ENCODE peak calls at places on chromosomes 6 and 20, in seven cellular contexts. One of them, this sample, is unnamed.

GRCh38 chr6:131733376-131734016 is 22.7 kb upstream of the CTAGE9 start:
- DNase-seq in pancreas: no peak
- DNase-seq in mucosa of descending colon: no peak
- DNase-seq in bronchial epithelial cell: no peak
- DNase-seq in endothelial cell of umbilical vein: peak
- DNase-seq in tibial nerve: no peak
- DNase-seq in fibroblast of pulmonary artery: peak
- DNase-seq in this sample: peak

GRCh38 chr20:63531686-63532448 is 5.3 kb downstream of the PTK6 start:
- DNase-seq in bronchial epithelial cell: no peak
- DNase-seq in pancreas: no peak
- DNase-seq in fibroblast of pulmonary artery: no peak
- DNase-seq in tibial nerve: no peak
- DNase-seq in mucosa of descending colon: peak
- DNase-seq in endothelial cell of umbilical vein: no peak
- DNase-seq in this sample: no peak

GRCh38 chr6:125910518-125910917 is 46.1 kb upstream of the HINT3 start:
- DNase-seq in fibroblast of pulmonary artery: peak
- DNase-seq in endothelial cell of umbilical vein: peak
- DNase-seq in tibial nerve: no peak
- DNase-seq in mucosa of descending colon: no peak
- DNase-seq in pancreas: no peak
- DNase-seq in bronchial epithelial cell: peak
- DNase-seq in this sample: no peak

GRCh38 chr6:19731286-19731685 is 105.9 kb upstream of the ID4 start:
- DNase-seq in endothelial cell of umbilical vein: no peak
- DNase-seq in fibroblast of pulmonary artery: peak
- DNase-seq in tibial nerve: no peak
- DNase-seq in mucosa of descending colon: no peak
- DNase-seq in pancreas: no peak
- DNase-seq in bronchial epithelial cell: peak
- DNase-seq in this sample: peak

GRCh38 chr20:62427172-62428007 is at the start of gene RBBP8NL:
- DNase-seq in mucosa of descending colon: peak
- DNase-seq in fibroblast of pulmonary artery: no peak
- DNase-seq in endothelial cell of umbilical vein: no peak
- DNase-seq in pancreas: peak
- DNase-seq in tibial nerve: no peak
- DNase-seq in bronchial epithelial cell: peak
- DNase-seq in this sample: no peak

GRCh38 chr6:120965814-120966213 is 368.5 kb downstream of the TBC1D32 start:
- DNase-seq in mucosa of descending colon: no peak
- DNase-seq in tibial nerve: no peak
- DNase-seq in pancreas: no peak
- DNase-seq in endothelial cell of umbilical vein: no peak
- DNase-seq in fibroblast of pulmonary artery: no peak
- DNase-seq in bronchial epithelial cell: peak
- DNase-seq in this sample: no peak

GRCh38 chr20:48298424-48298823 is 513.1 kb upstream of the SULF2 start:
- DNase-seq in mucosa of descending colon: no peak
- DNase-seq in tibial nerve: no peak
- DNase-seq in fibroblast of pulmonary artery: no peak
- DNase-seq in bronchial epithelial cell: no peak
- DNase-seq in pancreas: no peak
- DNase-seq in endothelial cell of umbilical vein: no peak
- DNase-seq in this sample: no peak

GRCh38 chr20:13638162-13638495 is 603 bp downstream of the TASP1 start:
- DNase-seq in bronchial epithelial cell: peak
- DNase-seq in fibroblast of pulmonary artery: no peak
- DNase-seq in pancreas: no peak
- DNase-seq in mucosa of descending colon: no peak
- DNase-seq in endothelial cell of umbilical vein: no peak
- DNase-seq in tibial nerve: no peak
- DNase-seq in this sample: no peak

GRCh38 chr6:131960371-131961133 is 9.4 kb upstream of the CCN2 start:
- DNase-seq in mucosa of descending colon: no peak
- DNase-seq in bronchial epithelial cell: no peak
- DNase-seq in endothelial cell of umbilical vein: peak
- DNase-seq in tibial nerve: no peak
- DNase-seq in fibroblast of pulmonary artery: peak
- DNase-seq in pancreas: no peak
- DNase-seq in this sample: no peak

GRCh38 chr6:43014434-43014909 is 423 bp downstream of the KLHDC3 start:
- DNase-seq in bronchial epithelial cell: no peak
- DNase-seq in fibroblast of pulmonary artery: peak
- DNase-seq in endothelial cell of umbilical vein: peak
- DNase-seq in pancreas: no peak
- DNase-seq in mucosa of descending colon: no peak
- DNase-seq in tibial nerve: no peak
- DNase-seq in this sample: no peak

GRCh38 chr20:35020108-35021031 is 64.7 kb downstream of the MYH7B start:
- DNase-seq in endothelial cell of umbilical vein: no peak
- DNase-seq in mucosa of descending colon: no peak
- DNase-seq in pancreas: peak
- DNase-seq in bronchial epithelial cell: no peak
- DNase-seq in fibroblast of pulmonary artery: peak
- DNase-seq in tibial nerve: no peak
- DNase-seq in this sample: no peak

GRCh38 chr20:21251278-21251677 is 51.9 kb upstream of the XRN2 start:
- DNase-seq in mucosa of descending colon: no peak
- DNase-seq in bronchial epithelial cell: peak
- DNase-seq in pancreas: no peak
- DNase-seq in tibial nerve: no peak
- DNase-seq in fibroblast of pulmonary artery: no peak
- DNase-seq in endothelial cell of umbilical vein: no peak
- DNase-seq in this sample: no peak

GRCh38 chr6:136411028-136411329 is 121.3 kb upstream of the BCLAF1 start:
- DNase-seq in pancreas: no peak
- DNase-seq in fibroblast of pulmonary artery: no peak
- DNase-seq in endothelial cell of umbilical vein: no peak
- DNase-seq in bronchial epithelial cell: no peak
- DNase-seq in mucosa of descending colon: no peak
- DNase-seq in tibial nerve: no peak
- DNase-seq in this sample: no peak

GRCh38 chr6:42306439-42307140 is 88.9 kb upstream of the MRPS10 start:
- DNase-seq in bronchial epithelial cell: no peak
- DNase-seq in pancreas: peak
- DNase-seq in endothelial cell of umbilical vein: no peak
- DNase-seq in fibroblast of pulmonary artery: no peak
- DNase-seq in mucosa of descending colon: no peak
- DNase-seq in tibial nerve: no peak
- DNase-seq in this sample: no peak

GRCh38 chr6:142088858-142089216 is 43.9 kb upstream of the GJE1 start:
- DNase-seq in mucosa of descending colon: no peak
- DNase-seq in endothelial cell of umbilical vein: peak
- DNase-seq in fibroblast of pulmonary artery: peak
- DNase-seq in tibial nerve: no peak
- DNase-seq in pancreas: no peak
- DNase-seq in bronchial epithelial cell: peak
- DNase-seq in this sample: no peak

GRCh38 chr20:50731930-50732690 is 730 bp downstream of the PARD6B start:
- DNase-seq in mucosa of descending colon: no peak
- DNase-seq in pancreas: no peak
- DNase-seq in endothelial cell of umbilical vein: no peak
- DNase-seq in fibroblast of pulmonary artery: no peak
- DNase-seq in bronchial epithelial cell: no peak
- DNase-seq in tibial nerve: no peak
- DNase-seq in this sample: no peak

GRCh38 chr6:43741829-43742228 is 28.2 kb upstream of the VEGFA start:
- DNase-seq in endothelial cell of umbilical vein: peak
- DNase-seq in pancreas: no peak
- DNase-seq in mucosa of descending colon: no peak
- DNase-seq in fibroblast of pulmonary artery: no peak
- DNase-seq in bronchial epithelial cell: no peak
- DNase-seq in tibial nerve: no peak
- DNase-seq in this sample: no peak

GRCh38 chr6:33277663-33278391 is 904 bp downstream of the B3GALT4 start:
- DNase-seq in mucosa of descending colon: peak
- DNase-seq in bronchial epithelial cell: no peak
- DNase-seq in pancreas: no peak
- DNase-seq in fibroblast of pulmonary artery: no peak
- DNase-seq in endothelial cell of umbilical vein: no peak
- DNase-seq in tibial nerve: no peak
- DNase-seq in this sample: no peak

GRCh38 chr6:62371840-62372239 is 85.8 kb upstream of the KHDRBS2 start:
- DNase-seq in bronchial epithelial cell: peak
- DNase-seq in tibial nerve: no peak
- DNase-seq in fibroblast of pulmonary artery: no peak
- DNase-seq in endothelial cell of umbilical vein: no peak
- DNase-seq in mucosa of descending colon: no peak
- DNase-seq in pancreas: no peak
- DNase-seq in this sample: no peak

DNA sequence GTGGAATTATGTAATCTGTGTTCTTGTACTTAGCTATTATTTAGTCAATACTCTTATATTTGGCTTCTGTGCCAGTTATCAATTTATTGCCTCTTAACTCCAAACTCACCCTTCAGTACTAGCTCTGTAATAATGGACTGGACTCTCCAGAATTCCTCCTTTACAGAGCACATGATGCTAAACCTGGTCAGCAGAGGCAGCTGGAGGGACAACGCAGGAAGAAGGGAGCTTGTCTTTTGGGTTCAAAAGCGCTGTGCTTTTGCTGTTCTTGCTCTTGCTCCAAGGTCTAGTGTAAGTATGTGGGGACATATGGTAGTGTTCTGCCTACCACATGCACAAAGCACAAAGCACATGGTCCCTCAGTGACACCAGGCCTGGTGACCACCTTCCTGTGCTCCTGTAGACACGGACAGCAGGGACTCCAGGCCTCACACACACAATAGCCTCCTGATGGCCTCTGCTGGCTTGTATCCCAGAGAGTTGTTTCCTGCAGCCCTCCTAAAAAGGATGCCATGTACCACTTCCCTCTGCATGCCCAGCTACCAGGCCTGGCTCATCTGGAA is 46.1 kb downstream of the CHD6 start:
- DNase-seq in pancreas: no peak
- DNase-seq in fibroblast of pulmonary artery: peak
- DNase-seq in mucosa of descending colon: no peak
- DNase-seq in endothelial cell of umbilical vein: no peak
- DNase-seq in bronchial epithelial cell: no peak
- DNase-seq in tibial nerve: no peak
- DNase-seq in this sample: no peak
- TF ChIP-seq CTCF in pancreas: no peak
- TF ChIP-seq CTCF in fibroblast of pulmonary artery: peak
- TF ChIP-seq CTCF in mucosa of descending colon: no peak
- TF ChIP-seq CTCF in endothelial cell of umbilical vein: no peak
- TF ChIP-seq CTCF in bronchial epithelial cell: no peak
- TF ChIP-seq CTCF in tibial nerve: no peak
- TF ChIP-seq CTCF in this sample: no peak

DNA sequence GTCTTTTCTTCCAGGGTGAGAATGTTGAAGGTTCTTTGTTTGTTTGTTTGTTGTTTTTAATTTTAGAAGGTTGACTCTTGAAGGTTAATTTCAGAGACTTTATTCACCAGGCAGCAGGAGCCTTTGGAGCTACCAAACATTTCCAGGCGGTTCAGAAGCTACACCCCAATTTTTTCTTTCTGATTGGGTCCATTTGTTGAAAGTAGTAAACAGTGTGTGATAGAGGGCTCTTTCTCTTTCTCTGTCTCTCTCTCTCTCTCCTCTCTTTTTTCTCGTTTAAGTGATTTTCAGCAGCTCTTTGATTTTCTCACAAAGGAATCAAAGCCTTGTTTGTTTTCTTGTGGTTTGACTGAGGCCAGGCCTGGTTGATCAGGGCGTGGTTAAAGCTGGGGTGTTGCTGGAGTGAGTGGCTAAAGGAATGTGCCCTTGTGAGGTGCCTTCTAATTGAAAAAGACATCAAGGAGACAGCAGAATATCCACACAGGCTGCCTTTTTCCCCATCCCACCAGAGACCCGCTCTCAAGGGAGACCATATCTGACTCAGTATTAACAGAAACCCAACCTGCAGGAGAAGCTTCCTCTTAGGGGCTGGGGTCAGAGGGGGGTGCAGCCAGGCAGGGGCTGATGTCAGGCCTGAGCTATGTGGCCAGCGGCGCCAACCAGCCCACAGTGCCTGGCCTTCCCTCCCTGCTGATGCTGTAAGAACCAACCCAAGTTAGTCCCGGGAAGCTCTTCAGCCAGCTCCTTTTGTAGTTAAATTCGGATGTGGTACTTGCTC is 40.4 kb upstream of the NAA20 start:
- DNase-seq in bronchial epithelial cell: peak
- DNase-seq in pancreas: peak
- DNase-seq in fibroblast of pulmonary artery: peak
- DNase-seq in endothelial cell of umbilical vein: peak
- DNase-seq in tibial nerve: no peak
- DNase-seq in mucosa of descending colon: no peak
- DNase-seq in this sample: no peak
- H3K4me3 ChIP-seq in bronchial epithelial cell: peak
- H3K4me3 ChIP-seq in pancreas: peak
- H3K4me3 ChIP-seq in fibroblast of pulmonary artery: peak
- H3K4me3 ChIP-seq in endothelial cell of umbilical vein: no peak
- H3K4me3 ChIP-seq in tibial nerve: peak
- H3K4me3 ChIP-seq in mucosa of descending colon: no peak
- H3K4me3 ChIP-seq in this sample: peak

DNA sequence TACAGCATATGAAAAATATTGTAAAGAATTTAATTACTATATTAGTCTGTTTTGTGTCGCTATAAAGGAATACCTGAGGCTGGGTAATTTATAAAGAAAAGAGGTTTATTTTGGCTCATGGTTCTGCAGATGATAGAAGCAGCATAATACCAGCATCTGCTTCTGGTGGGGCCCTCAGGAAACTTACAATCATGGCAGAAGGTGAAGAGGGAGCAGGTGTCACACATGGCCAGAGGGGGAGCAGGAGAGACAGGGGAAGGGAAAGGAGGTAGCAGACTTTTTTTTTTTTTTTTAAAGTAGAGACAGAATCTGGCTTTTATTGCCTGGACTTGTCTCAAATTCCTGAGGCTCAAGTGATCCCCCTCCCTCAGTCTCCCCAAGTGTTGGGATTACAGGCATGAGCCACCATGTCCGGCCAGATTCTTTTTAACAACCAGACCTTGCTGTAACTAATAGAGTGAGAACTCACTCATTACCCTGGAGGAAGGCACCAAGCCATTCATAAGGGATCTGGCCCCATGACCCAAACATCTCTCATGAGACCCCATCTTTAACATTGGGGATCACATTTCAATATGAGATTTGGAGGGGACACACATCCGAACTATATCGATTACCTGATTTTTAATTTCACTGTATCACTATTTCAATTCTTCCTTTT is 64.6 kb downstream of the MAN1A1 start:
- DNase-seq in pancreas: no peak
- DNase-seq in fibroblast of pulmonary artery: no peak
- DNase-seq in tibial nerve: no peak
- DNase-seq in endothelial cell of umbilical vein: no peak
- DNase-seq in bronchial epithelial cell: peak
- DNase-seq in mucosa of descending colon: no peak
- DNase-seq in this sample: no peak
- TF ChIP-seq CTCF in pancreas: no peak
- TF ChIP-seq CTCF in fibroblast of pulmonary artery: peak
- TF ChIP-seq CTCF in tibial nerve: no peak
- TF ChIP-seq CTCF in endothelial cell of umbilical vein: no peak
- TF ChIP-seq CTCF in bronchial epithelial cell: peak
- TF ChIP-seq CTCF in mucosa of descending colon: no peak
- TF ChIP-seq CTCF in this sample: peak

DNA sequence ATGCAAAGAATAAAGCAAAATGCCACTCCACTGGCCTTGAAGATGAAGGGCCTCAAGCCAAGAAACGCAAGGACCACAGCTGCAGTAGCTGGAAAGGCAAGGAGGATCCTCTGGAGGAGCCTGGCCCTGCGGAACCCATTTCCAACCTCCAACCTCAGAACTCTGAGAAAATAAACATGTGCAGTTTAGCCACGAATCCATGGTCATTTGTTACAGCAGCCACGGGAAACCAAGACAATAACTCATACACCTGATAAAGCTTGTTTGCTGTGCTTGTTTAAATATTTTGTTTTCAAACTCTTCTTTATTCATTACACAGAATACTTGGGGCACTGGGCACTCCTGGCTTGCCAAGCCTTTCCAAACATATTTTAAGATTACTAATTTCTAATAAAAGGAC is 10.4 kb downstream of the SERPINB6 start:
- DNase-seq in tibial nerve: no peak
- DNase-seq in bronchial epithelial cell: no peak
- DNase-seq in fibroblast of pulmonary artery: no peak
- DNase-seq in mucosa of descending colon: no peak
- DNase-seq in pancreas: peak
- DNase-seq in endothelial cell of umbilical vein: peak
- DNase-seq in this sample: no peak
- H3K4me3 ChIP-seq in tibial nerve: no peak
- H3K4me3 ChIP-seq in bronchial epithelial cell: no peak
- H3K4me3 ChIP-seq in fibroblast of pulmonary artery: no peak
- H3K4me3 ChIP-seq in mucosa of descending colon: no peak
- H3K4me3 ChIP-seq in pancreas: peak
- H3K4me3 ChIP-seq in endothelial cell of umbilical vein: no peak
- H3K4me3 ChIP-seq in this sample: no peak

This sample was measured in AG09309.